ENCODE peak calls at places on chromosome 9, in ten cellular contexts. I is stimulated activated effector memory CD8-positive, alpha-beta T cell treated with anti-CD3 and anti-CD28 coated beads, Interleukin-12 subunit alpha, Interleukin-12 subunit beta, amount 100 ng/mL, for 72 hours; O is NCI-H774; E is MCF 10A; Q is HT-29; B is nucleus accumbens; G is T-helper 2 cell; L is GM23248; J is fibroblast of lung; D is transverse colon. H is an unnamed sample.

GRCh38 chr9:137619240-137620090 is 660 bp downstream of the EHMT1 start:
- DNase-seq in L (peak), B (no peak), J (peak), E (peak), I (no peak), G (peak), O (no peak), Q (peak), D (peak), H (peak)

GRCh38 chr9:129126789-129127618 is 15.8 kb downstream of the PTPA start:
- DNase-seq in E (no peak), O (no peak), G (no peak), D (no peak), I (no peak), Q (no peak), L (no peak), J (no peak), B (no peak), H (no peak)

GRCh38 chr9:127539259-127539981 is 72.7 kb upstream of the STXBP1 start:
- DNase-seq in D (no peak), Q (no peak), E (no peak), L (peak), J (peak), I (no peak), G (no peak), B (no peak), O (no peak), H (peak)

GRCh38 chr9:125233678-125234077 is 7.5 kb downstream of the HSPA5 start:
- DNase-seq in B (no peak), D (no peak), I (no peak), L (peak), E (peak), Q (no peak), G (no peak), O (no peak), J (peak), H (peak)

GRCh38 chr9:111851536-111851935 is 45.1 kb upstream of the UGCG start:
- DNase-seq in D (no peak), G (no peak), Q (no peak), L (peak), J (peak), E (peak), B (no peak), O (no peak), I (no peak), H (peak)

GRCh38 chr9:111099199-111100005 is 61.1 kb upstream of the LPAR1 start:
- DNase-seq in B (no peak), L (no peak), I (no peak), D (no peak), J (no peak), E (no peak), O (no peak), G (no peak), Q (no peak), H (no peak)

GRCh38 chr9:135214054-135214640 is 126.7 kb downstream of the OLFM1 start:
- DNase-seq in B (no peak), E (no peak), O (no peak), D (no peak), J (no peak), L (no peak), G (no peak), I (no peak), Q (no peak), H (no peak)

GRCh38 chr9:96817973-96818372 is 36.3 kb downstream of the ZNF782 start:
- DNase-seq in G (no peak), Q (no peak), J (no peak), E (no peak), B (no peak), I (no peak), L (no peak), O (no peak), D (no peak), H (no peak)

GRCh38 chr9:28921857-28922500 is 1348.7 kb upstream of the C9orf72 start:
- DNase-seq in G (no peak), O (no peak), B (no peak), Q (no peak), J (no peak), D (no peak), I (no peak), L (no peak), E (no peak), H (no peak)

GRCh38 chr9:19564396-19565061 is 155.7 kb downstream of the ACER2 start:
- DNase-seq in E (no peak), I (no peak), O (no peak), B (no peak), D (no peak), J (no peak), L (no peak), Q (no peak), G (no peak), H (no peak)

GRCh38 chr9:38192731-38193130 is 123.7 kb upstream of the SHB start:
- DNase-seq in D (no peak), Q (no peak), I (no peak), B (no peak), J (no peak), E (no peak), O (no peak), G (no peak), L (no peak), H (no peak)

GRCh38 chr9:76873056-76873792 is 32.7 kb downstream of the PRUNE2 start:
- DNase-seq in J (no peak), E (no peak), B (no peak), I (no peak), D (no peak), O (peak), L (peak), G (no peak), Q (no peak), H (peak)

GRCh38 chr9:89891221-89892052 is 286.6 kb downstream of the GADD45G start:
- DNase-seq in B (no peak), J (no peak), O (no peak), L (no peak), I (no peak), E (no peak), G (no peak), Q (no peak), D (peak), H (no peak)

GRCh38 chr9:117403403-117403811 is 11.4 kb downstream of the ASTN2 start:
- DNase-seq in I (no peak), Q (no peak), D (no peak), G (no peak), E (no peak), O (peak), L (no peak), J (no peak), B (no peak), H (no peak)

GRCh38 chr9:104794070-104794469 is 30.1 kb downstream of the NIPSNAP3B start:
- DNase-seq in J (no peak), D (no peak), G (peak), O (no peak), E (no peak), B (no peak), I (no peak), L (no peak), Q (no peak), H (no peak)

GRCh38 chr9:91954841-91955471 is 4.9 kb upstream of the ROR2 start:
- DNase-seq in E (peak), O (peak), Q (peak), L (peak), J (peak), I (no peak), G (peak), B (no peak), D (peak), H (peak)

GRCh38 chr9:129270903-129271431 is 92.9 kb upstream of the IER5L start:
- DNase-seq in L (peak), B (no peak), J (peak), I (no peak), O (no peak), D (peak), Q (no peak), E (no peak), G (no peak), H (no peak)

GRCh38 chr9:73259086-73259696 is 107.5 kb downstream of the ANXA1 start:
- DNase-seq in J (no peak), L (no peak), B (no peak), Q (no peak), D (no peak), E (no peak), O (no peak), I (no peak), G (peak), H (no peak)

GRCh38 chr9:93096131-93096802 is at the start of gene CARD19:
- DNase-seq in E (peak), D (peak), O (peak), B (no peak), L (peak), J (peak), G (peak), Q (peak), I (peak), H (no peak)

GRCh38 chr9:127976943-127977871 is 3.6 kb downstream of the EEIG1 start:
- DNase-seq in E (no peak), J (no peak), L (no peak), O (peak), D (peak), G (peak), B (no peak), Q (peak), I (no peak), H (no peak)